ENCODE peak calls at places on chromosomes 12 and 14, in nine cellular contexts. One of them, this sample, is unnamed.

GRCh38 chr12:123056053-123056452 is 75.6 kb downstream of the ARL6IP4 start:
- DNase-seq in Peyer's patch: no peak
- DNase-seq in astrocyte: no peak
- DNase-seq in ovary: peak; percentile 52
- DNase-seq in uterus: no peak
- DNase-seq in spleen: no peak
- DNase-seq in hepatocyte: no peak
- DNase-seq in pancreas: no peak
- DNase-seq in lower lobe of right lung: no peak
- DNase-seq in this sample: no peak

GRCh38 chr14:23054000-23054811 is 3.1 kb downstream of the CDH24 start:
- DNase-seq in Peyer's patch: no peak
- DNase-seq in astrocyte: no peak
- DNase-seq in ovary: no peak
- DNase-seq in uterus: no peak
- DNase-seq in spleen: no peak
- DNase-seq in hepatocyte: no peak
- DNase-seq in pancreas: no peak
- DNase-seq in lower lobe of right lung: no peak
- DNase-seq in this sample: peak; percentile 53

GRCh38 chr14:55752580-55753365 is 172.8 kb downstream of the KTN1 start:
- DNase-seq in Peyer's patch: no peak
- DNase-seq in astrocyte: peak; percentile 65
- DNase-seq in ovary: no peak
- DNase-seq in uterus: no peak
- DNase-seq in spleen: no peak
- DNase-seq in hepatocyte: peak; percentile 30
- DNase-seq in pancreas: peak; percentile 60
- DNase-seq in lower lobe of right lung: peak; percentile 50
- DNase-seq in this sample: no peak

GRCh38 chr12:103930787-103931536 is 752 bp downstream of the HSP90B1 start:
- DNase-seq in Peyer's patch: peak; percentile 60
- DNase-seq in astrocyte: no peak
- DNase-seq in ovary: peak; percentile 63
- DNase-seq in uterus: peak; percentile 44
- DNase-seq in spleen: peak; percentile 87
- DNase-seq in hepatocyte: peak; percentile 24
- DNase-seq in pancreas: peak; percentile 50
- DNase-seq in lower lobe of right lung: peak; percentile 52
- DNase-seq in this sample: peak; percentile 33

GRCh38 chr14:67620217-67620789 is 583 bp downstream of the ARG2 start:
- DNase-seq in Peyer's patch: no peak
- DNase-seq in astrocyte: no peak
- DNase-seq in ovary: peak; percentile 47
- DNase-seq in uterus: peak; percentile 38
- DNase-seq in spleen: peak; percentile 68
- DNase-seq in hepatocyte: peak; percentile 50
- DNase-seq in pancreas: peak; percentile 30
- DNase-seq in lower lobe of right lung: no peak
- DNase-seq in this sample: peak; percentile 15

GRCh38 chr12:100767371-100767770 is 27.2 kb upstream of the ANO4 start:
- DNase-seq in Peyer's patch: no peak
- DNase-seq in astrocyte: no peak
- DNase-seq in ovary: no peak
- DNase-seq in uterus: no peak
- DNase-seq in spleen: no peak
- DNase-seq in hepatocyte: no peak
- DNase-seq in pancreas: no peak
- DNase-seq in lower lobe of right lung: no peak
- DNase-seq in this sample: no peak

GRCh38 chr12:70660620-70661219 is 23.5 kb upstream of the PTPRB start:
- DNase-seq in Peyer's patch: no peak
- DNase-seq in astrocyte: peak; percentile 99
- DNase-seq in ovary: no peak
- DNase-seq in uterus: peak; percentile 36
- DNase-seq in spleen: no peak
- DNase-seq in hepatocyte: peak; percentile 9
- DNase-seq in pancreas: no peak
- DNase-seq in lower lobe of right lung: no peak
- DNase-seq in this sample: no peak

GRCh38 chr12:80359703-80360102 is 84.3 kb upstream of the PTPRQ start:
- DNase-seq in Peyer's patch: no peak
- DNase-seq in astrocyte: no peak
- DNase-seq in ovary: no peak
- DNase-seq in uterus: no peak
- DNase-seq in spleen: no peak
- DNase-seq in hepatocyte: no peak
- DNase-seq in pancreas: no peak
- DNase-seq in lower lobe of right lung: no peak
- DNase-seq in this sample: no peak

GRCh38 chr14:88551936-88552565 is 2.8 kb downstream of the PTPN21 start:
- DNase-seq in Peyer's patch: no peak
- DNase-seq in astrocyte: peak; percentile 10
- DNase-seq in ovary: peak; percentile 25
- DNase-seq in uterus: no peak
- DNase-seq in spleen: no peak
- DNase-seq in hepatocyte: no peak
- DNase-seq in pancreas: no peak
- DNase-seq in lower lobe of right lung: no peak
- DNase-seq in this sample: peak; percentile 24

GRCh38 chr14:95301527-95302187 is 18.1 kb downstream of the CLMN start:
- DNase-seq in Peyer's patch: no peak
- DNase-seq in astrocyte: no peak
- DNase-seq in ovary: no peak
- DNase-seq in uterus: no peak
- DNase-seq in spleen: no peak
- DNase-seq in hepatocyte: no peak
- DNase-seq in pancreas: no peak
- DNase-seq in lower lobe of right lung: peak; percentile 30
- DNase-seq in this sample: no peak

GRCh38 chr12:68100241-68100640 is 59.3 kb downstream of the IFNG start:
- DNase-seq in Peyer's patch: no peak
- DNase-seq in astrocyte: no peak
- DNase-seq in ovary: no peak
- DNase-seq in uterus: no peak
- DNase-seq in spleen: no peak
- DNase-seq in hepatocyte: no peak
- DNase-seq in pancreas: no peak
- DNase-seq in lower lobe of right lung: no peak
- DNase-seq in this sample: no peak

GRCh38 chr12:94767971-94768370 is 117.6 kb upstream of the TMCC3 start:
- DNase-seq in Peyer's patch: no peak
- DNase-seq in astrocyte: peak; percentile 49
- DNase-seq in ovary: no peak
- DNase-seq in uterus: no peak
- DNase-seq in spleen: no peak
- DNase-seq in hepatocyte: no peak
- DNase-seq in pancreas: no peak
- DNase-seq in lower lobe of right lung: no peak
- DNase-seq in this sample: no peak

GRCh38 chr14:51498411-51499227 is 153.1 kb upstream of the FRMD6 start:
- DNase-seq in Peyer's patch: no peak
- DNase-seq in astrocyte: no peak
- DNase-seq in ovary: no peak
- DNase-seq in uterus: no peak
- DNase-seq in spleen: no peak
- DNase-seq in hepatocyte: no peak
- DNase-seq in pancreas: no peak
- DNase-seq in lower lobe of right lung: no peak
- DNase-seq in this sample: no peak

DNA sequence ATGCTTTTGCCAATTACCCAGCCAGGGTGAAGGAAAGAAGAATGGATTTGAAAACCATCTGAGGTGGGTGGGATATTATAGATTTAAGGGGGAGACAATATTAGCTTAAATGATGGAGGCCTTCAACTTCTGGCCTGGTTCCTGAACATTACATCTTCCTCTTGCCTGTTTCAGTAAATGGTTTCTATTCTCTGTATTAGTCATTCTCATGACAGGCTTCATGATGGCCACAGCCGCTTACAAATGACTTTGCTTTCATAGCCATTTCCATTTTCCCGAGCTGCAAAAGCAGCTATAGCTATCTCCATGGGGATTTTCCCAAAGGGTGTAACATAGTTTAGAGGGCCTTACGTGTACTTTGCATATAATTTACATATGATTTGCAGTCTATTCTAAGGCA is 121.8 kb downstream of the NRXN3 start:
- DNase-seq in Peyer's patch: no peak
- DNase-seq in astrocyte: no peak
- DNase-seq in ovary: no peak
- DNase-seq in uterus: no peak
- DNase-seq in spleen: no peak
- DNase-seq in hepatocyte: no peak
- DNase-seq in pancreas: no peak
- DNase-seq in lower lobe of right lung: no peak
- DNase-seq in this sample: no peak
- H3K4me1 ChIP-seq in Peyer's patch: no peaks in the 10 kb centered on the region
- H3K4me1 ChIP-seq in astrocyte: no peaks in the 10 kb centered on the region
- H3K4me1 ChIP-seq in ovary: no peaks in the 10 kb centered on the region
- H3K4me1 ChIP-seq in uterus: no peaks in the 10 kb centered on the region
- H3K4me1 ChIP-seq in spleen: no peaks in the 10 kb centered on the region
- H3K4me1 ChIP-seq in hepatocyte: no peaks in the 10 kb centered on the region
- H3K4me1 ChIP-seq in pancreas: no peaks in the 10 kb centered on the region
- H3K4me1 ChIP-seq in lower lobe of right lung: no peaks in the 10 kb centered on the region
- H3K4me1 ChIP-seq in this sample: no peaks in the 10 kb centered on the region

DNA sequence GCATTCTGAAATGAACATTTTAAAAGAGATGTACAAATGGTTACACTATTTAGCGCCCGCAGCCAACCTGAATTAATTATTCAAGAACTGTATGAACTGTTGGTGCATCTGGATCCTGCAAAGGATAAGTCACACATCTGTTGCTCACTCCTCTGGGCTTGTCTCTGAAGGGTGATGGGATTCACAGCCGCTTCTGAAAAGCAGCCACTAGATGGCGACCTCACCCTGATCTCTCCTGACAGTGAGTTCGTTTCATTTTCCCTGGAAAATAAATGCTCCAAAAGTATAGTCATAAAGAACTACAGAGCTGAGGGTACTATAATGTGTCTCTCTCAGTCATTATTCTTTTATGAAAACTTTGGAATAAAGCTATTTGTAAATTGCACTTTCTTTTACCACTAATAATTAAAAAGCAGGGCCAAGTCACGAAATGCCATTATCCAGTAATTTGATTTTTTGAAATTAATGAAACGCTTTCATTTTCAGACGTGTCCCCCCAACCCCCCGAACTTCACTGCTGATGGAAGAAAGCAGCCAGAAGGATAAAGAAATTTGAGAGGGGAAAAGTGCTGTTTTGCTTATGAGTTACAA is 789.6 kb downstream of the NRXN3 start:
- DNase-seq in Peyer's patch: peak; percentile 87
- DNase-seq in astrocyte: peak; percentile 50
- DNase-seq in ovary: peak; percentile 68
- DNase-seq in uterus: peak; percentile 70
- DNase-seq in spleen: no peak
- DNase-seq in hepatocyte: peak; percentile 87
- DNase-seq in pancreas: peak; percentile 70
- DNase-seq in lower lobe of right lung: peak; percentile 57
- DNase-seq in this sample: peak; percentile 72
- H3K4me3 ChIP-seq in Peyer's patch: no peak overlapping the region
- H3K4me3 ChIP-seq in astrocyte: no peak overlapping the region
- H3K4me3 ChIP-seq in ovary: peak overlapping the region; percentile 11
- H3K4me3 ChIP-seq in uterus: no peak overlapping the region
- H3K4me3 ChIP-seq in spleen: no peak overlapping the region
- H3K4me3 ChIP-seq in hepatocyte: no peak overlapping the region
- H3K4me3 ChIP-seq in pancreas: peak overlapping the region; percentile 4
- H3K4me3 ChIP-seq in lower lobe of right lung: peak overlapping the region; percentile 20
- H3K4me3 ChIP-seq in this sample: peak overlapping the region; percentile 45

GRCh38 chr12:52584156-52584682 is 10.6 kb upstream of the KRT74 start:
- DNase-seq in Peyer's patch: no peak
- DNase-seq in astrocyte: no peak
- DNase-seq in ovary: no peak
- DNase-seq in uterus: no peak
- DNase-seq in spleen: peak; percentile 41
- DNase-seq in hepatocyte: no peak
- DNase-seq in pancreas: no peak
- DNase-seq in lower lobe of right lung: no peak
- DNase-seq in this sample: no peak

GRCh38 chr12:52581481-52581880 is 7.8 kb upstream of the KRT74 start:
- DNase-seq in Peyer's patch: no peak
- DNase-seq in astrocyte: peak; percentile 22
- DNase-seq in ovary: no peak
- DNase-seq in uterus: no peak
- DNase-seq in spleen: no peak
- DNase-seq in hepatocyte: peak; percentile 40
- DNase-seq in pancreas: no peak
- DNase-seq in lower lobe of right lung: no peak
- DNase-seq in this sample: no peak

GRCh38 chr12:52582489-52582888 is 8.8 kb upstream of the KRT74 start:
- DNase-seq in Peyer's patch: no peak
- DNase-seq in astrocyte: no peak
- DNase-seq in ovary: no peak
- DNase-seq in uterus: no peak
- DNase-seq in spleen: peak; percentile 25
- DNase-seq in hepatocyte: no peak
- DNase-seq in pancreas: no peak
- DNase-seq in lower lobe of right lung: no peak
- DNase-seq in this sample: no peak

GRCh38 chr12:52581066-52581465 is 7.4 kb upstream of the KRT74 start:
- DNase-seq in Peyer's patch: no peak
- DNase-seq in astrocyte: no peak
- DNase-seq in ovary: peak; percentile 5
- DNase-seq in uterus: no peak
- DNase-seq in spleen: peak; percentile 47
- DNase-seq in hepatocyte: no peak
- DNase-seq in pancreas: no peak
- DNase-seq in lower lobe of right lung: no peak
- DNase-seq in this sample: no peak

DNA sequence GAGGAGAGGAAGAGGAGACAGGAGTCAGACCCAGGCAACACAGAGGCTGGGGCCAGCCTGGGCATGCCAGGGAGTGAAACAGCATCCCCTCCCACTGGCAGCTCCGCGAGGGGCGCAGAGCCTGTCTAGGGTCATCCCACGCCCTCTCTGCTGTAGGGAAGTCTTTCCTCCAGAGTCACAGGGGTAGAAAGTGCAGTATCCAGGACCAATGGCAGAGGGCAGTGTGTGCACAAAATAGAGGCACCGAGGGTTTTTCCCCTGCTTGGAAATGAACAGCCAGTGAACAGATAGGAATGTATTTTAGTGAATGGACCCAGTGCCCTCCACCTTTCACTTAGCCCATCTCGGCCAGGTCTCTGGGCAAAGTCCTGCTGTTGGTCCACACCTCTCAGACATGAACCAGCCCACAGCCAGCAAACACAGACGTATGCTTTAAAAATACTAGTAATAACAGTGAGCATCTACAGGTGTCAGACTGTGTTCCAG is 9.4 kb upstream of the KRT74 start:
- DNase-seq in Peyer's patch: peak; percentile 78
- DNase-seq in astrocyte: peak; percentile 18
- DNase-seq in ovary: no peak
- DNase-seq in uterus: peak; percentile 29
- DNase-seq in spleen: peak; percentile 71
- DNase-seq in hepatocyte: peak; percentile 82
- DNase-seq in pancreas: peak; percentile 74
- DNase-seq in lower lobe of right lung: no peak
- DNase-seq in this sample: peak; percentile 52
- H3K4me1 ChIP-seq in Peyer's patch: no peaks in the 10 kb centered on the region
- H3K4me1 ChIP-seq in astrocyte: no peaks in the 10 kb centered on the region
- H3K4me1 ChIP-seq in ovary: no peaks in the 10 kb centered on the region
- H3K4me1 ChIP-seq in uterus: no peaks in the 10 kb centered on the region
- H3K4me1 ChIP-seq in spleen: no peaks in the 10 kb centered on the region
- H3K4me1 ChIP-seq in hepatocyte: no peaks in the 10 kb centered on the region
- H3K4me1 ChIP-seq in pancreas: no peaks in the 10 kb centered on the region
- H3K4me1 ChIP-seq in lower lobe of right lung: no peaks in the 10 kb centered on the region
- H3K4me1 ChIP-seq in this sample: no peaks in the 10 kb centered on the region

GRCh38 chr12:110431957-110432587 is 18.1 kb downstream of the ARPC3 start:
- DNase-seq in Peyer's patch: peak; percentile 46
- DNase-seq in astrocyte: no peak
- DNase-seq in ovary: no peak
- DNase-seq in uterus: no peak
- DNase-seq in spleen: no peak
- DNase-seq in hepatocyte: no peak
- DNase-seq in pancreas: no peak
- DNase-seq in lower lobe of right lung: no peak
- DNase-seq in this sample: no peak
- H3K4me3 ChIP-seq in Peyer's patch: peak overlapping the region; percentile 41
- H3K4me3 ChIP-seq in astrocyte: no peak overlapping the region
- H3K4me3 ChIP-seq in ovary: peak overlapping the region; percentile 51
- H3K4me3 ChIP-seq in uterus: peak overlapping the region; percentile 51
- H3K4me3 ChIP-seq in spleen: peak overlapping the region; percentile 57
- H3K4me3 ChIP-seq in hepatocyte: no peak overlapping the region
- H3K4me3 ChIP-seq in pancreas: peak overlapping the region; percentile 51
- H3K4me3 ChIP-seq in lower lobe of right lung: peak overlapping the region; percentile 60
- H3K4me3 ChIP-seq in this sample: peak overlapping the region; percentile 45